ENCODE peak calls at places on chromosomes 11 and 22, in ten cellular contexts. W is effector CD4-positive, alpha-beta T cell; A is stimulated activated CD8-positive, alpha-beta memory T cell treated with anti-CD3 and anti-CD28 coated beads, Interleukin-4, amount 100 ng/mL, for 1 hour; X is GM04504; Z is stimulated activated CD4-positive, alpha-beta T cell treated with anti-CD3 and anti-CD28 coated beads, Interleukin-12 subunit alpha, Interleukin-12 subunit beta, amount 100 ng/mL, for 4 hours; M is tibial artery; I is thyroid gland; U is Kasumi-1; Q is breast epithelium; J is BE2C. G is an unnamed sample.

GRCh38 chr11:113202431-113202830 is 112.0 kb upstream of the TTC12 start:
- DNase-seq in W (no peak), A (no peak), X (no peak), Z (no peak), M (no peak), I (no peak), U (no peak), Q (no peak), J (no peak), G (no peak)

GRCh38 chr11:104075716-104076115 is 39.3 kb downstream of the DDI1 start:
- DNase-seq in W (no peak), A (no peak), X (no peak), Z (no peak), M (no peak), I (no peak), U (no peak), Q (no peak), J (no peak), G (no peak)

GRCh38 chr11:9533736-9534473 is 39.6 kb upstream of the WEE1 start:
- DNase-seq in W (no peak), A (no peak), X (no peak), Z (no peak), M (no peak), I (no peak), U (no peak), Q (no peak), J (no peak), G (no peak)

GRCh38 chr11:115871161-115871750 is 367.0 kb upstream of the CADM1 start:
- DNase-seq in W (no peak), A (no peak), X (no peak), Z (no peak), M (no peak), I (no peak), U (no peak), Q (no peak), J (no peak), G (no peak)

GRCh38 chr11:59822989-59823566 is 12.5 kb upstream of the MRPL16 start:
- DNase-seq in W (peak; percentile 8), A (no peak), X (peak; percentile 38), Z (no peak), M (no peak), I (no peak), U (peak; percentile 82), Q (no peak), J (peak; percentile 12), G (no peak)

GRCh38 chr11:117218133-117218915 is 13.5 kb downstream of the PCSK7 start:
- DNase-seq in W (no peak), A (no peak), X (no peak), Z (no peak), M (peak; percentile 57), I (no peak), U (no peak), Q (peak; percentile 50), J (no peak), G (no peak)

GRCh38 chr22:30305519-30305905 is 16.2 kb upstream of the CASTOR1 start:
- DNase-seq in W (no peak), A (no peak), X (no peak), Z (no peak), M (peak; percentile 85), I (peak; percentile 46), U (peak; percentile 95), Q (no peak), J (no peak), G (peak; percentile 59)

GRCh38 chr11:73157141-73158010 is 15.3 kb upstream of the FCHSD2 start:
- DNase-seq in W (no peak), A (no peak), X (peak; percentile 32), Z (no peak), M (peak; percentile 45), I (no peak), U (peak; percentile 44), Q (no peak), J (no peak), G (no peak)

GRCh38 chr11:44623321-44623715 is 57.9 kb downstream of the CD82 start:
- DNase-seq in W (no peak), A (no peak), X (no peak), Z (no peak), M (no peak), I (no peak), U (peak; percentile 34), Q (no peak), J (no peak), G (no peak)

GRCh38 chr22:43114958-43115357 is 4.4 kb downstream of the BIK start:
- DNase-seq in W (no peak), A (no peak), X (no peak), Z (no peak), M (no peak), I (no peak), U (peak; percentile 19), Q (peak; percentile 83), J (no peak), G (no peak)

GRCh38 chr11:19577849-19578619 is 134.6 kb upstream of the NAV2 start:
- DNase-seq in W (no peak), A (no peak), X (peak; percentile 72), Z (no peak), M (peak; percentile 69), I (peak; percentile 14), U (no peak), Q (no peak), J (no peak), G (no peak)

GRCh38 chr22:44286673-44287072 is 26.1 kb downstream of the SHISAL1 start:
- DNase-seq in W (no peak), A (no peak), X (no peak), Z (no peak), M (no peak), I (no peak), U (no peak), Q (no peak), J (no peak), G (no peak)

GRCh38 chr11:6705905-6706535 is 22.9 kb upstream of the MRPL17 start:
- DNase-seq in W (peak; percentile 17), A (no peak), X (peak; percentile 51), Z (peak; percentile 32), M (peak; percentile 61), I (peak; percentile 50), U (peak; percentile 53), Q (no peak), J (peak; percentile 17), G (no peak)

GRCh38 chr22:20530368-20531153 is 23.2 kb downstream of the MED15 start:
- DNase-seq in W (no peak), A (no peak), X (peak; percentile 69), Z (no peak), M (no peak), I (peak; percentile 36), U (no peak), Q (no peak), J (no peak), G (no peak)

GRCh38 chr22:23282089-23282501 is 101.8 kb downstream of the BCR start:
- DNase-seq in W (no peak), A (no peak), X (peak; percentile 51), Z (no peak), M (peak; percentile 89), I (peak; percentile 40), U (no peak), Q (peak; percentile 75), J (no peak), G (no peak)

GRCh38 chr22:44399906-44400762 is 87.4 kb upstream of the SHISAL1 start:
- DNase-seq in W (no peak), A (no peak), X (no peak), Z (no peak), M (peak; percentile 8), I (peak; percentile 6), U (no peak), Q (peak; percentile 49), J (peak; percentile 5), G (no peak)

GRCh38 chr11:73566977-73567755 is 30.7 kb downstream of the FAM168A start:
- DNase-seq in W (no peak), A (no peak), X (no peak), Z (no peak), M (no peak), I (no peak), U (no peak), Q (no peak), J (no peak), G (no peak)

GRCh38 chr11:116709970-116710369 is 62.8 kb downstream of the BUD13 start:
- DNase-seq in W (no peak), A (no peak), X (no peak), Z (no peak), M (no peak), I (no peak), U (no peak), Q (no peak), J (no peak), G (no peak)

GRCh38 chr11:8638300-8638699 is 44.2 kb downstream of the TRIM66 start:
- DNase-seq in W (no peak), A (no peak), X (no peak), Z (no peak), M (no peak), I (no peak), U (no peak), Q (no peak), J (no peak), G (no peak)